ENCODE peak calls at places on chromosome 22, in seven cellular contexts. X is fibroblast of mammary gland, Q is cardiac muscle cell, Y is HFFc6, O is AG10803, I is heart right ventricle, L is uterus. T is an unnamed sample.
A peak's percentile ranks its signal among the peaks of the same experiment; 100 is the strongest.

GRCh38 chr22:20247010-20247505 is 21.1 kb downstream of the RTN4R start:
- DNase-seq in X (peak; percentile 33), Q (peak; percentile 35), Y (peak; percentile 46), O (no peak), I (no peak), L (peak; percentile 52), T (no peak)

GRCh38 chr22:43183496-43184263 is 3.3 kb downstream of the TTLL12 start:
- DNase-seq in X (peak; percentile 61), Q (no peak), Y (no peak), O (peak; percentile 54), I (no peak), L (no peak), T (peak; percentile 40)

GRCh38 chr22:26550498-26551033 is 38.3 kb upstream of the TFIP11 start:
- DNase-seq in X (peak; percentile 92), Q (no peak), Y (peak; percentile 89), O (peak; percentile 95), I (peak; percentile 67), L (peak; percentile 19), T (peak; percentile 89)

GRCh38 chr22:42716649-42717127 is 4.0 kb downstream of the A4GALT start:
- DNase-seq in X (no peak), Q (no peak), Y (no peak), O (no peak), I (no peak), L (no peak), T (no peak)

GRCh38 chr22:48444320-48445112 is 1383.2 kb downstream of the BRD1 start:
- DNase-seq in X (no peak), Q (no peak), Y (no peak), O (peak; percentile 56), I (no peak), L (no peak), T (no peak)

GRCh38 chr22:32811788-32812187 is 10.3 kb downstream of the TIMP3 start:
- DNase-seq in X (no peak), Q (no peak), Y (no peak), O (no peak), I (no peak), L (no peak), T (no peak)

GRCh38 chr22:24707477-24707816 is 67.1 kb downstream of the PIWIL3 start:
- DNase-seq in X (no peak), Q (no peak), Y (no peak), O (no peak), I (no peak), L (no peak), T (no peak)

GRCh38 chr22:36301851-36302250 is 48.9 kb downstream of the APOL1 start:
- DNase-seq in X (peak; percentile 45), Q (no peak), Y (peak; percentile 88), O (no peak), I (no peak), L (no peak), T (peak; percentile 15)

GRCh38 chr22:19378362-19378711 is 53.2 kb downstream of the HIRA start:
- DNase-seq in X (no peak), Q (no peak), Y (no peak), O (no peak), I (no peak), L (no peak), T (no peak)

GRCh38 chr22:48979482-48979881 is 848.2 kb downstream of the BRD1 start:
- DNase-seq in X (peak; percentile 0), Q (no peak), Y (no peak), O (no peak), I (no peak), L (no peak), T (no peak)

GRCh38 chr22:35054064-35054463 is 11.9 kb upstream of the ISX start:
- DNase-seq in X (no peak), Q (no peak), Y (no peak), O (no peak), I (no peak), L (no peak), T (no peak)

GRCh38 chr22:24106385-24107381 is 74.6 kb upstream of the SUSD2 start:
- DNase-seq in X (peak; percentile 14), Q (no peak), Y (no peak), O (no peak), I (peak; percentile 22), L (peak; percentile 31), T (peak; percentile 6)

GRCh38 chr22:35128637-35129036 is 62.7 kb downstream of the ISX start:
- DNase-seq in X (no peak), Q (no peak), Y (no peak), O (no peak), I (no peak), L (no peak), T (no peak)

GRCh38 chr22:43197271-43197941 is 10.5 kb upstream of the TTLL12 start:
- DNase-seq in X (no peak), Q (no peak), Y (peak; percentile 33), O (peak; percentile 79), I (no peak), L (no peak), T (no peak)

GRCh38 chr22:32079110-32080089 is 36.3 kb downstream of the SLC5A1 start:
- DNase-seq in X (peak; percentile 45), Q (peak; percentile 37), Y (peak; percentile 67), O (peak; percentile 77), I (no peak), L (no peak), T (peak; percentile 71)

GRCh38 chr22:31488988-31489617 is 539 bp downstream of the EIF4ENIF1 start:
- DNase-seq in X (no peak), Q (peak; percentile 74), Y (no peak), O (peak; percentile 26), I (peak; percentile 19), L (peak; percentile 21), T (peak; percentile 11)

GRCh38 chr22:19806213-19807160 is 45.9 kb downstream of the TBX1 start:
- DNase-seq in X (no peak), Q (no peak), Y (no peak), O (no peak), I (no peak), L (peak; percentile 25), T (peak; percentile 16)

GRCh38 chr22:32996702-32997101 is 61.5 kb downstream of the SYN3 start:
- DNase-seq in X (peak; percentile 22), Q (no peak), Y (peak; percentile 11), O (peak; percentile 63), I (peak; percentile 35), L (peak; percentile 48), T (peak; percentile 56)

GRCh38 chr22:46522743-46523300 is 14.6 kb downstream of the CELSR1 start:
- DNase-seq in X (no peak), Q (no peak), Y (no peak), O (no peak), I (no peak), L (no peak), T (no peak)

GRCh38 chr22:44669725-44670027 is 32.3 kb upstream of the PRR5 start:
- DNase-seq in X (peak; percentile 28), Q (peak; percentile 47), Y (no peak), O (peak; percentile 54), I (no peak), L (no peak), T (no peak)
- TF ChIP-seq CTCF in X (peak; percentile 37), Q (peak; percentile 66), Y (peak; percentile 56), O (peak; percentile 68), I (peak; percentile 17), L (no peak), T (peak; percentile 30)

DNA sequence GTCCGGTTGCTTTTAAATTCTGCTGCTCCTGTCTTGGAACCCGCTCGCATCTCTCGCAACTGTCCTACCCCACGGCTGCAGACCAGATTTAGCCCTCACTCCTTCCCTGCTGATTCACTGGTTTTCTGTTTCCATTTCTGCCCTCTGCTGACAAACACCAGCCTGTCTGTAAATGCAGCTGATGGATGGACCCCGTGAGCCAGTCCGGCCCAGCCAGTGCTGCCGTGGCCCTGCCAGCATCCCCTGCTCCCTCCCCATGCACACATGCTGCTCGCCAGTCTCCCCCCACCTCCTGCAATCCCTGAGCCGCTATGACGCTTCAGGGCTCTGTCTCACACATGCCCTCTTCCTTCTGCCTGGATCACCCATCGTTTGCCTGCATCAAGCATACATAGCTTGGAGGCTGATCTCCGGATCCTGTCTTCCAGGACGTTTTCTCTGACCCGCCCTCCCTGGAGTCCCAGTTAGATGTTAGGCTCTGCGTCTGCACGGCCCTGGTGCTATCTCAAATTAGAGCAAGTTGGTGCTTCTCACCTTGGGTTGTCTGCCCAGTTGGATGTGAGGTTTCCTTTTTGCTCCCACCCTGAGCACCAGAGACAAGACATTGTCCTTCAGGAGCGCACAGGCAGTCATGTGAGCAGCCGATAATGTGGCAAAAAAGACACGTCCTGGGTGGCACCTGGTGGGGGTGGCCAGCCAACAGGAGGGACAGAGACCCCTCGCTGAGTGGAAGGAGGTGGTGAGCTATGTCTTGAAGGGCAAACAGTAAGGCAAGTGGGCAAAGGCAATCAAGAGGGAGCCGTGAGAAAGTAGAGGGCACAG is 4.3 kb upstream of the ACR start:
- DNase-seq in X (peak; percentile 51), Q (no peak), Y (peak; percentile 37), O (peak; percentile 59), I (peak; percentile 6), L (peak; percentile 15), T (peak; percentile 31)
- TF ChIP-seq CTCF in X (no peak), Q (no peak), Y (no peak), O (peak; percentile 17), I (no peak), L (no peak), T (no peak)

GRCh38 chr22:22062306-22062793 is 79.8 kb upstream of the TOP3B start:
- DNase-seq in X (no peak), Q (no peak), Y (no peak), O (no peak), I (no peak), L (no peak), T (no peak)

GRCh38 chr22:22058649-22059475 is 76.3 kb upstream of the TOP3B start:
- DNase-seq in X (no peak), Q (no peak), Y (no peak), O (no peak), I (no peak), L (no peak), T (no peak)

GRCh38 chr22:22059476-22060002 is 77.0 kb upstream of the TOP3B start:
- DNase-seq in X (no peak), Q (no peak), Y (no peak), O (no peak), I (no peak), L (no peak), T (no peak)

GRCh38 chr22:22060200-22061084 is 77.9 kb upstream of the TOP3B start:
- DNase-seq in X (peak; percentile 28), Q (peak; percentile 73), Y (peak; percentile 12), O (no peak), I (peak; percentile 27), L (peak; percentile 53), T (peak; percentile 44)

GRCh38 chr22:22061085-22062077 is 78.8 kb upstream of the TOP3B start:
- DNase-seq in X (peak; percentile 62), Q (no peak), Y (peak; percentile 39), O (peak; percentile 67), I (peak; percentile 73), L (peak; percentile 61), T (peak; percentile 85)
- TF ChIP-seq CTCF in X (peak; percentile 30), Q (peak; percentile 51), Y (no peak), O (peak; percentile 18), I (peak; percentile 13), L (peak; percentile 58), T (peak; percentile 67)

DNA sequence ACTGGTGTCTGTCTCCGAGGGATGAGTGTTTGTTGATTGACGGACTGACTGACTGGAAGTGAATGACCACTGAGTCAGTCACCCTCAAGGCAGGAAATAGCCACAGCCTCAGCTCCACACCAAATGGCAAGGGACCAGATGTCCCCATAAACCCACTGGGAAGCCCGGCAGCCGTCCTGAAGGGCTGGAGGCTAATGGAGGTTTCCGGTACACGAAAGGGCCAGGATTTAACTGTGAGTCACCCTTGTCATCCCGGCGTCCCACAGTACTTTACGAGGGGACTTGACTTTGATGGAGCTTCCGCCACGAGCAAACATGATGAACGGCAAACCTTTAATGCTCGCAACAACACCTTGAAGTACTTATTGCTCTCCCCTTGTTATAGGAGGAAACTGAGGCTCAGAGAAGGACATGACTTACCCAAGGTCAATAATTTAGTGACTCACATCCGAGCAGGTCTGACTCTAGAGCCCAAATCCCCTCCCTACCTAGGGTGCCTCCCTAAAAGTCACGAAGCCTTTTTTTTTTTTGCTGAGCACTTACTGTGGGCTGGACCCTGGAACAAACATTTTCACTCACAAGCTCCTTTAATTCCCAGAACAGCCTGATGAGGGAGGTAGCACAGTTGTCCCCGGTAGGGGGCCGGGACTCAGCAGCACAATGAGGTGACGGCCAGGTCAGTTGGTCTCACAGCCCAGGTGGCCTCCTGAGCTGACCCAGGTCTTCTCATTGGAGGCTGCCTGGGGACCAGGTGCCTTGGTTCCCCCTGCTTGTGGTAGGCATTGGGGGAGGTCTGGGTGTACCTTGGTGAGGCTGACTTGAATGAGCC is 25.2 kb upstream of the GCAT start:
- DNase-seq in X (peak; percentile 57), Q (no peak), Y (peak; percentile 85), O (peak; percentile 65), I (no peak), L (no peak), T (no peak)
- TF ChIP-seq CTCF in X (no peak), Q (no peak), Y (peak; percentile 70), O (peak; percentile 31), I (no peak), L (no peak), T (peak; percentile 23)